ENCODE peak calls at places on chromosomes 7 and 10, in seven cellular contexts. M is body of pancreas, Y is tibial nerve, J is suprapubic skin, Q is K562, F is ovary, C is breast epithelium. X is an unnamed sample.

GRCh38 chr10:86958109-86958830 is at the start of gene SNCG:
- DNase-seq in Q (peak; percentile 59), M (no peak), Y (no peak), C (peak; percentile 72), F (peak; percentile 70), J (no peak), X (no peak)

GRCh38 chr10:53598914-53599313 is 826.3 kb upstream of the MBL2 start:
- DNase-seq in Q (no peak), Y (no peak), J (no peak), M (no peak), C (no peak), F (no peak), X (no peak)

GRCh38 chr10:105700327-105700726 is 1059.2 kb downstream of the SORCS3 start:
- DNase-seq in J (no peak), Q (no peak), Y (no peak), M (no peak), F (no peak), C (no peak), X (no peak)

GRCh38 chr10:13536674-13537366 is 8.0 kb upstream of the BEND7 start:
- DNase-seq in Y (no peak), M (peak; percentile 62), Q (peak; percentile 69), J (no peak), C (no peak), F (no peak), X (peak; percentile 19)

GRCh38 chr7:123865517-123866117 is 20.6 kb downstream of the HYAL4 start:
- DNase-seq in Q (peak; percentile 42), F (peak; percentile 59), C (no peak), Y (peak; percentile 78), M (peak; percentile 64), J (no peak), X (peak; percentile 24)

GRCh38 chr7:88664630-88665233 is 94.8 kb upstream of the ZNF804B start:
- DNase-seq in F (no peak), Q (no peak), C (no peak), Y (no peak), M (no peak), J (no peak), X (no peak)

GRCh38 chr10:21285742-21286311 is 239.7 kb downstream of the SKIDA1 start:
- DNase-seq in C (no peak), Y (no peak), Q (no peak), M (no peak), F (no peak), J (no peak), X (no peak)

GRCh38 chr7:80259-81236 is 111.8 kb upstream of the FAM20C start:
- DNase-seq in F (peak; percentile 11), C (no peak), Y (no peak), M (peak; percentile 9), J (no peak), Q (no peak), X (peak; percentile 11)

GRCh38 chr10:105063796-105064195 is 422.7 kb downstream of the SORCS3 start:
- DNase-seq in Q (peak; percentile 3), C (no peak), Y (no peak), J (no peak), F (no peak), M (peak; percentile 73), X (no peak)

GRCh38 chr10:70437721-70438120 is 3.8 kb downstream of the NODAL start:
- DNase-seq in M (no peak), Y (no peak), Q (no peak), J (no peak), C (no peak), F (no peak), X (no peak)

GRCh38 chr10:30728786-30729185 is 99.2 kb upstream of the LYZL2 start:
- DNase-seq in J (no peak), Q (no peak), F (no peak), M (no peak), Y (no peak), C (no peak), X (no peak)

GRCh38 chr7:142468871-142469652 is 211.2 kb upstream of the PRSS58 start:
- DNase-seq in C (no peak), J (no peak), Q (no peak), M (no peak), F (no peak), Y (no peak), X (no peak)

GRCh38 chr7:142188159-142188558 is 69.7 kb downstream of the PRSS58 start:
- DNase-seq in C (no peak), Y (no peak), F (no peak), J (no peak), M (no peak), Q (no peak), X (no peak)

GRCh38 chr10:132463333-132464255 is 66.6 kb downstream of the PWWP2B start:
- DNase-seq in F (no peak), Q (no peak), J (no peak), M (no peak), Y (no peak), C (no peak), X (no peak)

GRCh38 chr10:69813632-69814031 is 11.9 kb downstream of the COL13A1 start:
- DNase-seq in F (no peak), M (no peak), C (no peak), Y (no peak), Q (no peak), J (no peak), X (no peak)

GRCh38 chr10:117352724-117353123 is 22.5 kb downstream of the PDZD8 start:
- DNase-seq in Q (peak; percentile 11), C (no peak), F (no peak), J (no peak), Y (no peak), M (no peak), X (no peak)

GRCh38 chr10:126565456-126565855 is 105.0 kb downstream of the C10orf90 start:
- DNase-seq in J (no peak), Y (no peak), Q (no peak), C (no peak), F (no peak), M (no peak), X (no peak)

GRCh38 chr10:126563361-126563760 is 107.1 kb downstream of the C10orf90 start:
- DNase-seq in F (no peak), Q (no peak), C (no peak), J (no peak), M (no peak), Y (no peak), X (no peak)

GRCh38 chr10:126561499-126562208 is 108.8 kb downstream of the C10orf90 start:
- DNase-seq in Y (no peak), Q (no peak), F (no peak), C (no peak), J (no peak), M (no peak), X (no peak)

GRCh38 chr10:126564297-126564888 is 106.1 kb downstream of the C10orf90 start:
- DNase-seq in Q (no peak), Y (no peak), C (no peak), F (no peak), M (no peak), J (no peak), X (no peak)

DNA sequence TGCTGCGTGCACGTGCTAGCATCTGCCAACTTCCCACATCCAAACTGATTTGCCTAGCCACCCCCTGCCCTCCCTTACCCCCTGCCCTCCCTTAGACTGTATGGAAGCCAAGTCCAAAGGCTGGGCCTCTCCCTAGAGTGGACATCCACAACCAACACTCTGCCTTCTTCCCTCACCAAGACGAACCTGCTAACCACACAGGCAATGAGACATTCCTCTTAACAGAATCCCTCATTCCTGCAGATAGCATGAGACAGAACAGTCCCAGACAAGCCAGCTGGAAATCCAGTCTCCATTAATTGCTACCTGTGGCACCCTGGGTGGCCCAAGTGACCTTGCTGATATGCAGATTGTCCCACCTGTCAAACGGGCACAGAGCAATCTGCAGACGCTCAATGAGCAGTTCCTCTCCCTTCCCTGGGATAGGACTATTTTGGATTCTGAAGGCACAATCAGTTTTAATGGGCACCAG is 108.2 kb downstream of the C10orf90 start:
- DNase-seq in C (no peak), F (no peak), Q (no peak), M (no peak), J (no peak), Y (no peak), X (no peak)
- TF ChIP-seq POLR2A in C (no peak), F (no peak), Q (no peak), M (no peak), J (no peak), Y (no peak), X (no peak)

DNA sequence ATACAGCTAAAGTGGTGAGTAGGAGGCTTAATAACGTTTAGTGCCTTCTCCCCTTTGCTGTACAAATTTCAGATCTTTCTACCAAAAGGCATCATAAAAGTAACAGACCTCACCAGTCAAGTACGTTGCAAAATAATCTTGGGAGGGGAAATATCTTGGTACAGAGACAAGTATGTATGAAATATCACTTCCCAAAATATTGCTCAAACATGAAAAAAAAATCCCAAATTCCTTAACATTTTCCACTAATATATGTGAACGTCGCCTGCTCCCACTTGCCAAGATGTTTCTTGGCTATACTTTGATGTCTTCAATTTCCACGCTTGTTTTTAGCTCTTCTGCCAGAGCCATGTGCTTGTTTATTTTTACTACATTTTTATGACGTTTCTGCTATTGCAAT is 223.5 kb downstream of the PLXNA4 start:
- DNase-seq in Y (no peak), F (peak; percentile 56), Q (no peak), J (no peak), C (no peak), M (no peak), X (no peak)
- H3K27me3 ChIP-seq in Y (no peaks in the 10 kb centered on the region), F (no peaks in the 10 kb centered on the region), Q (peaks cover 28% of the 10 kb centered on the region), J (peaks cover 33% of the 10 kb centered on the region), C (no peaks in the 10 kb centered on the region), M (no peaks in the 10 kb centered on the region), X (no peaks in the 10 kb centered on the region)

DNA sequence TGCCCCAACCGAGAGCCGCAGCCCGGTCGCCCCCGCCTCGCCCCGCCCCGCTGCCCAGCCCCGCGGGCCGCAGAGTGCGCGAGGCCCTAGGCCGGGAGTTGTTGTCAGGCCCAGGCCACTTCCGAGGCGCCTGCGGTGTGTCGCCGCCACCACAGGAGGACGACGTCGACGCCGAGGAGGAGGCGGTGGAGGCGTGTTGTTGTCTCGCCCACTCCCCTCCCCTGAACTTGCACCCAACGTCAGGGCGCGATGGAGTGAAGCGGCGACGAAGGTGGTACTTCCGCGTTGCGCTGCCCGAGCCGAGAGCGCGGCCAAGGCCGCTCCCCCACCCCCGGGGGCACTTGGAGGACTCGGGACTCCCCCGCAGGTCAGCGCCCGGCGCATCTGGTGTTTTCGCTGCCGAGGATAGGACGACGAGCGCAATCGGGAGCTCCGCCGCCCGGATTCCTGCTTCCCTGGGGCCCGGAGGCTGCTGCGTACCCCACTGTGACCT is at the start of gene CDK13:
- DNase-seq in Q (peak; percentile 75), Y (peak; percentile 57), M (peak; percentile 77), J (peak; percentile 89), C (peak; percentile 62), F (peak; percentile 78), X (peak; percentile 69)
- TF ChIP-seq POLR2A in Q (no peak), Y (no peak), M (no peak), J (no peak), C (no peak), F (no peak), X (no peak)

GRCh38 chr10:110168601-110169481 is 38.6 kb upstream of the MXI1 start:
- DNase-seq in Y (no peak), Q (no peak), F (no peak), J (peak; percentile 72), C (no peak), M (no peak), X (no peak)

GRCh38 chr10:110172155-110172554 is 35.2 kb upstream of the MXI1 start:
- DNase-seq in C (no peak), M (no peak), J (no peak), Y (no peak), F (no peak), Q (no peak), X (no peak)

GRCh38 chr10:110170142-110170887 is 37.1 kb upstream of the MXI1 start:
- DNase-seq in J (peak; percentile 50), Q (no peak), F (no peak), C (no peak), Y (no peak), M (no peak), X (no peak)

GRCh38 chr10:110169586-110169985 is 37.8 kb upstream of the MXI1 start:
- DNase-seq in Q (no peak), C (no peak), J (peak; percentile 38), F (no peak), Y (no peak), M (no peak), X (no peak)

GRCh38 chr10:110171032-110171431 is 36.4 kb upstream of the MXI1 start:
- DNase-seq in Y (no peak), C (no peak), J (peak; percentile 9), F (no peak), Q (no peak), M (no peak), X (no peak)
- H3K27me3 ChIP-seq in Y (no peaks in the 10 kb centered on the region), C (peaks cover 2% of the 10 kb centered on the region), J (peaks cover 51% of the 10 kb centered on the region), F (no peaks in the 10 kb centered on the region), Q (peaks cover 34% of the 10 kb centered on the region), M (no peaks in the 10 kb centered on the region), X (no peaks in the 10 kb centered on the region)

X was measured in uterus.